ENCODE peak calls at places on chromosomes 16 and 17, in seven cellular contexts. G is activated naive CD8-positive, alpha-beta T cell treated with anti-CD3 and anti-CD28 coated beads, Interleukin-2, amount 10 ng/mL, durations not matched to agents 7 days and 5 days; M is left colon; P is stimulated activated CD4-positive, alpha-beta T cell treated with anti-CD3 and anti-CD28 coated beads, TNF-alpha, amount 100 ng/mL, for 24 hours; C is Ammon's horn; H is GM03348; W is HS-5. I is an unnamed sample.

GRCh38 chr17:8125947-8126305 is 2.0 kb upstream of the HES7 start:
- DNase-seq in G (peak), M (peak), P (no peak), C (no peak), H (peak), W (no peak), I (no peak)

GRCh38 chr17:3914319-3914685 is 2.0 kb downstream of the P2RX1 start:
- DNase-seq in G (no peak), M (peak), P (no peak), C (no peak), H (no peak), W (no peak), I (no peak)

GRCh38 chr16:89118361-89119061 is 24.9 kb downstream of the ACSF3 start:
- DNase-seq in G (peak), M (no peak), P (no peak), C (no peak), H (no peak), W (no peak), I (no peak)

GRCh38 chr16:89695875-89696597 is 5.5 kb downstream of the SPATA2L start:
- DNase-seq in G (no peak), M (no peak), P (no peak), C (no peak), H (no peak), W (no peak), I (peak)

GRCh38 chr17:41689497-41690299 is 1.0 kb downstream of the EIF1 start:
- DNase-seq in G (no peak), M (peak), P (no peak), C (peak), H (peak), W (no peak), I (peak)

GRCh38 chr16:84396537-84397008 is 28.2 kb downstream of the ATP2C2 start:
- DNase-seq in G (no peak), M (no peak), P (no peak), C (no peak), H (no peak), W (no peak), I (no peak)

GRCh38 chr17:14320734-14321475 is 20.0 kb downstream of the HS3ST3B1 start:
- DNase-seq in G (no peak), M (no peak), P (no peak), C (no peak), H (no peak), W (no peak), I (peak)

GRCh38 chr17:71726320-71726719 is 394.5 kb upstream of the SOX9 start:
- DNase-seq in G (no peak), M (no peak), P (no peak), C (no peak), H (no peak), W (no peak), I (no peak)

GRCh38 chr17:18981642-18982424 is 22.7 kb downstream of the FAM83G start:
- DNase-seq in G (no peak), M (peak), P (no peak), C (no peak), H (peak), W (peak), I (no peak)

GRCh38 chr16:76955629-76956028 is 235.4 kb upstream of the MON1B start:
- DNase-seq in G (no peak), M (no peak), P (no peak), C (no peak), H (no peak), W (no peak), I (no peak)

GRCh38 chr16:1781758-1782407 is 488 bp downstream of the SPSB3 start:
- DNase-seq in G (no peak), M (peak), P (no peak), C (no peak), H (peak), W (no peak), I (peak)

GRCh38 chr16:49500211-49500610 is 126.6 kb downstream of the C16orf78 start:
- DNase-seq in G (no peak), M (no peak), P (no peak), C (no peak), H (no peak), W (no peak), I (no peak)

GRCh38 chr16:1426734-1427451 is 4.0 kb upstream of the PERCC1 start:
- DNase-seq in G (no peak), M (no peak), P (no peak), C (no peak), H (no peak), W (no peak), I (no peak)

GRCh38 chr17:73250851-73251640 is 10.6 kb downstream of the CPSF4L start:
- DNase-seq in G (no peak), M (no peak), P (no peak), C (no peak), H (no peak), W (no peak), I (no peak)

GRCh38 chr16:67301080-67301757 is 21.9 kb downstream of the PLEKHG4 start:
- DNase-seq in G (no peak), M (no peak), P (no peak), C (no peak), H (peak), W (no peak), I (no peak)

GRCh38 chr16:74700206-74701040 is at the start of gene MLKL:
- DNase-seq in G (peak), M (peak), P (peak), C (peak), H (peak), W (peak), I (peak)

GRCh38 chr16:54374136-54374535 is 87.5 kb upstream of the IRX3 start:
- DNase-seq in G (no peak), M (no peak), P (no peak), C (no peak), H (peak), W (no peak), I (no peak)

GRCh38 chr16:68715471-68715870 is 21.6 kb upstream of the CDH1 start:
- DNase-seq in G (no peak), M (peak), P (no peak), C (no peak), H (no peak), W (no peak), I (no peak)

GRCh38 chr16:88295526-88296436 is 87.0 kb upstream of the ZNF469 start:
- DNase-seq in G (no peak), M (no peak), P (no peak), C (peak), H (no peak), W (no peak), I (no peak)

GRCh38 chr16:86387461-86388440 is 122.6 kb upstream of the FOXF1 start:
- DNase-seq in G (no peak), M (no peak), P (no peak), C (no peak), H (peak), W (peak), I (no peak)

GRCh38 chr16:85601730-85602401 is 11.3 kb upstream of the GSE1 start:
- DNase-seq in G (no peak), M (no peak), P (no peak), C (peak), H (no peak), W (no peak), I (no peak)

GRCh38 chr17:30482555-30482954 is 5.3 kb downstream of the GOSR1 start:
- DNase-seq in G (no peak), M (no peak), P (no peak), C (no peak), H (no peak), W (no peak), I (no peak)

GRCh38 chr16:70778901-70779309 is 22.1 kb downstream of the VAC14 start:
- DNase-seq in G (no peak), M (no peak), P (no peak), C (no peak), H (peak), W (peak), I (no peak)

GRCh38 chr16:1069154-1069553 is 3.4 kb upstream of the SSTR5 start:
- DNase-seq in G (no peak), M (no peak), P (no peak), C (no peak), H (no peak), W (no peak), I (no peak)

GRCh38 chr17:50808413-50808812 is 27.0 kb upstream of the WFIKKN2 start:
- DNase-seq in G (no peak), M (no peak), P (no peak), C (no peak), H (no peak), W (no peak), I (no peak)

GRCh38 chr17:59234631-59235030 is 14.3 kb downstream of the GDPD1 start:
- DNase-seq in G (no peak), M (no peak), P (no peak), C (peak), H (no peak), W (no peak), I (no peak)

GRCh38 chr16:21158208-21159110 is at the start of gene LDAF1:
- DNase-seq in G (peak), M (peak), P (peak), C (peak), H (peak), W (peak), I (peak)

GRCh38 chr16:67647111-67647651 is 2.2 kb downstream of the CARMIL2 start:
- DNase-seq in G (no peak), M (no peak), P (no peak), C (no peak), H (no peak), W (no peak), I (no peak)

GRCh38 chr16:72560617-72561016 is 388.7 kb upstream of the PMFBP1 start:
- DNase-seq in G (no peak), M (no peak), P (no peak), C (no peak), H (no peak), W (no peak), I (no peak)

GRCh38 chr17:6630390-6630789 is 10.1 kb downstream of the KIAA0753 start:
- DNase-seq in G (no peak), M (no peak), P (no peak), C (no peak), H (no peak), W (no peak), I (no peak)

GRCh38 chr17:80270836-80271235 is 10.2 kb downstream of the RNF213 start:
- DNase-seq in G (no peak), M (no peak), P (no peak), C (no peak), H (peak), W (no peak), I (peak)

GRCh38 chr16:81140930-81141780 is 45.0 kb upstream of the GCSH start:
- DNase-seq in G (no peak), M (no peak), P (no peak), C (no peak), H (no peak), W (no peak), I (no peak)

GRCh38 chr16:60203525-60204124 is 1469.5 kb upstream of the GOT2 start:
- DNase-seq in G (no peak), M (no peak), P (no peak), C (peak), H (peak), W (no peak), I (no peak)

GRCh38 chr17:82332669-82333278 is 792 bp downstream of the SECTM1 start:
- DNase-seq in G (no peak), M (no peak), P (no peak), C (peak), H (peak), W (no peak), I (peak)

GRCh38 chr16:72908362-72908838 is 139.5 kb downstream of the ZFHX3 start:
- DNase-seq in G (no peak), M (no peak), P (no peak), C (no peak), H (no peak), W (no peak), I (no peak)

GRCh38 chr16:25950586-25951201 is 258.9 kb downstream of the HS3ST4 start:
- DNase-seq in G (no peak), M (no peak), P (no peak), C (no peak), H (no peak), W (no peak), I (no peak)

I was measured in activated effector memory CD4-positive, alpha-beta T cell treated with anti-CD3 and anti-CD28 coated beads, Interleukin-2, amount 50 U/mL, for 16 hours.